ENCODE peak calls at places on chromosomes 16 and 17, in six cellular contexts. S, M, T, Q, P and O are unnamed samples.
A peak's percentile ranks its signal among the peaks of the same experiment; 100 is the strongest.

GRCh38 chr17:3035256-3035967 is 28.0 kb downstream of the OR1D5 start:
- DNase-seq in S (no peak), M (no peak), T (no peak), Q (no peak), P (no peak), O (no peak)

GRCh38 chr16:17951273-17951845 is 385.2 kb downstream of the NPIPA8 start:
- DNase-seq in S (no peak), M (no peak), T (no peak), Q (no peak), P (no peak), O (no peak)

GRCh38 chr17:17780941-17781590 is 55.7 kb downstream of the SREBF1 start:
- DNase-seq in S (peak; percentile 65), M (no peak), T (peak; percentile 52), Q (no peak), P (no peak), O (no peak)

GRCh38 chr16:8512941-8513624 is 77.2 kb downstream of the TMEM114 start:
- DNase-seq in S (no peak), M (no peak), T (no peak), Q (no peak), P (no peak), O (no peak)

GRCh38 chr17:28494445-28495188 is 11.5 kb upstream of the FOXN1 start:
- DNase-seq in S (peak; percentile 52), M (peak; percentile 81), T (peak; percentile 80), Q (peak; percentile 63), P (peak; percentile 96), O (peak; percentile 60)

GRCh38 chr16:25143898-25144297 is 32.4 kb downstream of the LCMT1 start:
- DNase-seq in S (no peak), M (peak; percentile 71), T (no peak), Q (no peak), P (peak; percentile 36), O (no peak)

GRCh38 chr17:52134641-52135040 is 23.9 kb downstream of the CA10 start:
- DNase-seq in S (no peak), M (no peak), T (no peak), Q (no peak), P (no peak), O (no peak)

GRCh38 chr16:68900009-68900408 is 56.7 kb downstream of the TANGO6 start:
- DNase-seq in S (no peak), M (no peak), T (no peak), Q (no peak), P (no peak), O (no peak)

GRCh38 chr16:24255446-24256352 is at the start of gene CACNG3:
- DNase-seq in S (peak; percentile 33), M (peak; percentile 27), T (no peak), Q (peak; percentile 16), P (peak; percentile 10), O (peak; percentile 79)

GRCh38 chr16:73368715-73369114 is 320.8 kb upstream of the ZFHX3 start:
- DNase-seq in S (no peak), M (no peak), T (no peak), Q (no peak), P (no peak), O (no peak)

GRCh38 chr17:38511126-38512108 is 83.2 kb downstream of the ARHGAP23 start:
- DNase-seq in S (peak; percentile 71), M (no peak), T (no peak), Q (no peak), P (no peak), O (no peak)

GRCh38 chr17:33137411-33137810 is 145.8 kb downstream of the SPACA3 start:
- DNase-seq in S (no peak), M (no peak), T (no peak), Q (no peak), P (no peak), O (no peak)

GRCh38 chr16:27332105-27332504 is 18.3 kb downstream of the IL4R start:
- DNase-seq in S (no peak), M (no peak), T (no peak), Q (no peak), P (no peak), O (no peak)

GRCh38 chr16:55471448-55472097 is 7.4 kb upstream of the MMP2 start:
- DNase-seq in S (peak; percentile 92), M (no peak), T (no peak), Q (no peak), P (no peak), O (no peak)

GRCh38 chr17:76268991-76269981 is 4.1 kb downstream of the UBALD2 start:
- DNase-seq in S (no peak), M (no peak), T (no peak), Q (no peak), P (no peak), O (no peak)

GRCh38 chr17:2008332-2009126 is 16.6 kb downstream of the RTN4RL1 start:
- DNase-seq in S (no peak), M (no peak), T (no peak), Q (no peak), P (no peak), O (no peak)

GRCh38 chr16:22075043-22075757 is 17.1 kb upstream of the VWA3A start:
- DNase-seq in S (peak; percentile 75), M (no peak), T (no peak), Q (no peak), P (no peak), O (no peak)

GRCh38 chr17:19741832-19742457 is 6.2 kb downstream of the ALDH3A1 start:
- DNase-seq in S (no peak), M (no peak), T (no peak), Q (no peak), P (no peak), O (no peak)

GRCh38 chr17:41413353-41413752 is 11.0 kb downstream of the KRT37 start:
- DNase-seq in S (peak; percentile 12), M (no peak), T (no peak), Q (no peak), P (no peak), O (no peak)

GRCh38 chr17:14297161-14297851 is 3.6 kb upstream of the HS3ST3B1 start:
- DNase-seq in S (no peak), M (peak; percentile 39), T (peak; percentile 38), Q (no peak), P (peak; percentile 59), O (no peak)

GRCh38 chr16:50259334-50260205 is 6.8 kb upstream of the ADCY7 start:
- DNase-seq in S (no peak), M (no peak), T (peak; percentile 26), Q (peak; percentile 69), P (no peak), O (no peak)

GRCh38 chr17:49390548-49391324 is 23.9 kb downstream of the PHB1 start:
- DNase-seq in S (no peak), M (no peak), T (peak; percentile 58), Q (peak; percentile 32), P (no peak), O (peak; percentile 39)

GRCh38 chr16:86396318-86396882 is 113.9 kb upstream of the FOXF1 start:
- DNase-seq in S (peak; percentile 96), M (no peak), T (no peak), Q (no peak), P (no peak), O (no peak)

GRCh38 chr17:57158296-57158695 is 73.2 kb downstream of the AKAP1 start:
- DNase-seq in S (no peak), M (no peak), T (no peak), Q (no peak), P (no peak), O (no peak)

GRCh38 chr16:28538733-28539596 is at the start of gene NUPR1:
- DNase-seq in S (peak; percentile 97), M (peak; percentile 96), T (peak; percentile 95), Q (peak; percentile 98), P (peak; percentile 63), O (no peak)
- TF ChIP-seq POLR2A in S (peak; percentile 88), M (peak; percentile 95), T (peak; percentile 70), Q (peak; percentile 34), P (no peak), O (no peak)

DNA sequence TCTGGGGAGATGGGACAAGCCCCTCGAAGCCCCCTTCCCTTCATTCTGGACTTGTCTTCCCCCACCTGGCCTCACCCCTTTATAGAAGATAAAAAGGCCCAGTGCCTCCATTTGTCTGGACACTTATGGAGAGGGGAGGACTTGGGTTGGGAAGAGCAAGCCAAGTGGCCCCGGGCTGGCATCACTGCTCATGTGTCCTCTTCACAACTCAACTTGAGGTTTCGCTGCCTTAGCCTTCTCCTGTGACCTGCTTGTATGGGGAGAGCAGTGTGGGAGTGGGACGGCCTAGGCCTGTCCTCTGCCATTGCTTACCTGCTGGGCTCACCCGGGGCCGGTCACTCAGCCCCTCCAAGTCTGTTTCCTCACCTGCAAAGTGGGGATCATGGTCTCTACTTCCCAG is 1.4 kb downstream of the PAQR4 start:
- DNase-seq in S (no peak), M (no peak), T (no peak), Q (no peak), P (no peak), O (peak; percentile 40)
- TF ChIP-seq POLR2A in S (no peak), M (no peak), T (no peak), Q (no peak), P (no peak), O (peak; percentile 11)

DNA sequence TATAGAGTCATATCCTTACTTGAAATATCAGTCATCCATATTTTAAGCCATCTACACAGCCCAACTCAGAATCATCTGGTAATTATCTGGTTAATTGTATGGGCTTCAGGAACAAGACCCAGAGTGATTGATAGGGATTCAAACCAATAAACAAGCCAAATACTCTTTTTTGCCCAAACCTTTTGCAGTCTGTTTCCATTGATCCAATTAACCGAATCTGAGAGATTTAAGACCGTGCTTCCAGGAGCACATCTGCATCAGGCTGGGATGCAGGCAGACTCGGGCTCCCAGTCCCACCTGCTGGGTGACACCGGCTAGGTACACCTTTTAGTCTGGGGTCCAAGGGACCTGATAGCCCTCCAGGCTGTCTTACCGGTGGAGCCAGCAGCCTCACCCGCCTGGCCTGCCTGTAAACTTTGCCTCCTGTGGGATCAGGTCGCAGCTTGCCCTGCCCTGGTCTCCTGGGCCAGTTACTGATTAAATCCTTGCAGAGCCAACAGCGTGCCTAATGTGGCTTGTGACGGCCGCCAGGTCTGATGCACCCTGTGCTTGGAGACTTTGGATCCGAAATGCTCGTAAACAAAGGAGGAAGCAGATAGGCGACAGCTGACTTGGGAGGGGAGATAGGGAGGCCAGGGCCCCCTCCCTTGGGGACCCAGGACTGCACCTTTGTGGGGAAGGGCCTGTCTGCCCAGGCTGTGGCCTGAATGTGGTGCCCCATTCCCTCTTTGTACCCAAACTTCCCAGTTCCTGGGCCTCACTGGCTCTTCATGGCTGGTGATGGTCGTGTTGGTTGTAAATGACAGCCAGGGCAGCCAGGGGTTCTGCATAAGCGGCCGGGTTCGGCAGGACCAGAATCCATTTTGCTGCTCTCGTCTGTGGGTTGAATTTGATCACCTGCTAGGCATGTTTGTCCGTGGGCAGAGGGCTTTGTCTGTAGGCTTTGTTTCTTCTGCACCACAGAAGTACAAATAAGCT is 3.8 kb downstream of the CMIP start:
- DNase-seq in S (no peak), M (peak; percentile 66), T (peak; percentile 73), Q (no peak), P (no peak), O (peak; percentile 29)
- TF ChIP-seq POLR2A in S (no peak), M (peak; percentile 63), T (no peak), Q (no peak), P (no peak), O (no peak)

GRCh38 chr16:53998024-53998810 is 288.4 kb downstream of the IRX3 start:
- DNase-seq in S (no peak), M (no peak), T (no peak), Q (no peak), P (no peak), O (no peak)

GRCh38 chr16:53996961-53997360 is 289.6 kb downstream of the IRX3 start:
- DNase-seq in S (no peak), M (no peak), T (no peak), Q (no peak), P (no peak), O (no peak)

GRCh38 chr16:53992057-53992378 is 288.1 kb downstream of the FTO start:
- DNase-seq in S (no peak), M (no peak), T (no peak), Q (no peak), P (no peak), O (no peak)

GRCh38 chr16:53999123-53999522 is 287.5 kb downstream of the IRX3 start:
- DNase-seq in S (no peak), M (no peak), T (no peak), Q (no peak), P (no peak), O (no peak)

GRCh38 chr16:53995378-53995777 is 291.2 kb downstream of the IRX3 start:
- DNase-seq in S (no peak), M (no peak), T (no peak), Q (no peak), P (no peak), O (no peak)
- TF ChIP-seq POLR2A in S (no peak), M (no peak), T (no peak), Q (no peak), P (no peak), O (no peak)